ENCODE peak calls at places on chromosomes 16 and 17, in seven cellular contexts. T is adipocyte, R is heart left ventricle, O is tibial nerve, P is fibroblast of mammary gland, H is NCI-H460, I is memory B cell. Q is an unnamed sample.

GRCh38 chr16:9837481-9837880 is 344.7 kb downstream of the GRIN2A start:
- DNase-seq in R (no peak), I (no peak), H (no peak), P (peak), O (no peak), T (no peak), Q (no peak)

GRCh38 chr17:9247401-9247938 is 226.2 kb downstream of the NTN1 start:
- DNase-seq in O (no peak), P (no peak), T (no peak), I (no peak), R (no peak), H (no peak), Q (no peak)

GRCh38 chr16:21026846-21027245 is 123.8 kb downstream of the DNAH3 start:
- DNase-seq in P (no peak), T (no peak), R (no peak), H (no peak), I (no peak), O (no peak), Q (no peak)

GRCh38 chr16:75256871-75257343 is 5.5 kb upstream of the BCAR1 start:
- DNase-seq in T (peak), H (no peak), O (no peak), P (peak), R (peak), I (no peak), Q (peak)

GRCh38 chr16:8493885-8494487 is 96.3 kb downstream of the TMEM114 start:
- DNase-seq in O (no peak), H (no peak), T (no peak), I (no peak), P (no peak), R (no peak), Q (no peak)

GRCh38 chr17:63446218-63446980 is at the start of gene CYB561:
- DNase-seq in I (peak), H (peak), T (peak), P (peak), R (peak), O (peak), Q (peak)

GRCh38 chr16:63426275-63426870 is 1390.1 kb upstream of the CDH8 start:
- DNase-seq in O (no peak), P (no peak), I (no peak), H (no peak), T (peak), R (no peak), Q (no peak)

GRCh38 chr16:56332464-56333079 is 92.8 kb downstream of the AMFR start:
- DNase-seq in I (no peak), R (peak), O (peak), H (peak), P (peak), T (peak), Q (peak)

GRCh38 chr17:42692489-42692888 is 10.2 kb downstream of the CNTNAP1 start:
- DNase-seq in H (no peak), T (no peak), P (no peak), I (no peak), O (no peak), R (no peak), Q (no peak)

GRCh38 chr16:85557976-85558589 is 55.0 kb upstream of the GSE1 start:
- DNase-seq in O (no peak), R (no peak), H (no peak), I (no peak), P (no peak), T (no peak), Q (no peak)

GRCh38 chr17:21239680-21240374 is 13.4 kb downstream of the NATD1 start:
- DNase-seq in P (peak), H (peak), O (no peak), I (no peak), T (peak), R (no peak), Q (peak)

GRCh38 chr16:76081936-76082335 is 195.3 kb upstream of the CNTNAP4 start:
- DNase-seq in P (peak), H (no peak), T (no peak), O (no peak), I (no peak), R (no peak), Q (no peak)

GRCh38 chr16:1914084-1914608 is 4.1 kb downstream of the HS3ST6 start:
- DNase-seq in I (no peak), H (no peak), T (no peak), O (no peak), R (no peak), P (no peak), Q (no peak)

GRCh38 chr17:58277107-58277506 is 3.6 kb downstream of the MPO start:
- DNase-seq in T (no peak), R (no peak), I (no peak), P (peak), H (no peak), O (no peak), Q (no peak)

GRCh38 chr17:27980035-27980434 is 62.4 kb upstream of the NLK start:
- DNase-seq in P (peak), O (no peak), H (peak), T (no peak), R (peak), I (no peak), Q (no peak)

GRCh38 chr16:70746040-70746707 is 54.8 kb downstream of the VAC14 start:
- DNase-seq in H (peak), R (peak), I (no peak), P (peak), O (no peak), T (peak), Q (no peak)

GRCh38 chr16:77469639-77470038 is 34.8 kb upstream of the ADAMTS18 start:
- DNase-seq in T (no peak), P (peak), O (no peak), H (no peak), R (no peak), I (no peak), Q (no peak)

GRCh38 chr16:14549789-14550153 is 80.3 kb downstream of the PARN start:
- DNase-seq in R (peak), O (no peak), H (no peak), I (no peak), P (no peak), T (no peak), Q (no peak)

GRCh38 chr17:8985054-8985701 is 19.7 kb upstream of the PIK3R5 start:
- DNase-seq in O (no peak), I (no peak), T (no peak), H (no peak), P (no peak), R (no peak), Q (no peak)

GRCh38 chr17:36942631-36943125 is 5.4 kb downstream of the LHX1 start:
- DNase-seq in R (no peak), O (no peak), I (no peak), H (no peak), P (no peak), T (no peak), Q (no peak)

GRCh38 chr16:2147378-2147777 is 1.0 kb upstream of the RAB26 start:
- DNase-seq in H (no peak), O (no peak), R (peak), P (no peak), T (no peak), I (no peak), Q (no peak)

GRCh38 chr16:561957-562938 is 2.1 kb downstream of the PRR35 start:
- DNase-seq in H (no peak), O (no peak), P (no peak), I (no peak), T (no peak), R (no peak), Q (no peak)

GRCh38 chr17:79188679-79189078 is 114.1 kb downstream of the ENGASE start:
- DNase-seq in P (no peak), H (no peak), O (no peak), T (no peak), R (no peak), I (no peak), Q (no peak)

GRCh38 chr17:6639651-6640535 is 618 bp downstream of the KIAA0753 start:
- DNase-seq in R (peak), P (peak), H (no peak), O (no peak), T (peak), I (no peak), Q (peak)

GRCh38 chr16:2284797-2285576 is 17.1 kb upstream of the RNPS1 start:
- DNase-seq in H (no peak), O (no peak), T (no peak), P (no peak), R (no peak), I (no peak), Q (no peak)

GRCh38 chr17:28042721-28043291 is 329 bp downstream of the NLK start:
- DNase-seq in I (no peak), R (no peak), O (no peak), P (no peak), T (no peak), H (no peak), Q (no peak)

GRCh38 chr17:67245694-67246397 is 850 bp upstream of the HELZ start:
- DNase-seq in R (no peak), T (peak), P (no peak), H (no peak), O (no peak), I (peak), Q (peak)

GRCh38 chr17:4852504-4853075 is 19.4 kb downstream of the MINK1 start:
- DNase-seq in I (no peak), T (peak), O (no peak), P (peak), H (no peak), R (no peak), Q (no peak)

GRCh38 chr17:73228748-73229236 is 32.9 kb downstream of the CPSF4L start:
- DNase-seq in P (peak), H (peak), R (peak), T (peak), I (no peak), O (peak), Q (no peak)

GRCh38 chr17:79779088-79779529 is 1.2 kb downstream of the CBX2 start:
- DNase-seq in R (no peak), T (no peak), O (no peak), P (no peak), I (no peak), H (no peak), Q (peak)

GRCh38 chr16:10736926-10737625 is 6.6 kb upstream of the NUBP1 start:
- DNase-seq in T (peak), I (peak), P (peak), O (no peak), R (peak), H (peak), Q (peak)

GRCh38 chr17:43556292-43556691 is 10.2 kb upstream of the ETV4 start:
- DNase-seq in P (peak), H (peak), R (no peak), I (no peak), T (peak), O (peak), Q (peak)

GRCh38 chr16:27528294-27528693 is 21.4 kb downstream of the GTF3C1 start:
- DNase-seq in T (no peak), H (no peak), I (no peak), R (no peak), O (no peak), P (no peak), Q (no peak)

GRCh38 chr17:59284317-59284716 is 47.1 kb upstream of the YPEL2 start:
- DNase-seq in R (no peak), O (no peak), I (no peak), P (no peak), H (no peak), T (no peak), Q (no peak)

GRCh38 chr17:73641779-73642580 is 2.3 kb downstream of the SDK2 start:
- DNase-seq in H (no peak), R (no peak), P (no peak), I (no peak), T (no peak), O (no peak), Q (no peak)

GRCh38 chr17:31216053-31216751 is 80.8 kb downstream of the OMG start:
- DNase-seq in O (no peak), T (peak), H (peak), R (no peak), P (peak), I (peak), Q (no peak)

GRCh38 chr17:19541445-19541844 is 7.8 kb downstream of the SLC47A1 start:
- DNase-seq in P (no peak), I (no peak), R (no peak), O (no peak), H (no peak), T (no peak), Q (no peak)